ENCODE peak calls at places on chromosomes 4 and X, in nine cellular contexts. O is NCI-H1417; S is mesendoderm; M is CD4-positive, CD25-positive, alpha-beta regulatory T cell; E is foreskin keratinocyte; W is activated T-helper 2 cell treated with anti-CD3 and anti-CD28 coated beads, Interferon-gamma antibody, Interleukin-2, Interleukin-4, amounts not matched to agents 10 μg/mL and 5 μg/mL and 100 μg/mL, durations not matched to agents 14 hours and 24 hours and 36 hours; L is endothelial cell; I is activated CD4-positive, alpha-beta T cell treated with anti-CD3 and anti-CD28 coated beads for 1 hour; H is breast epithelium. V is an unnamed sample.

GRCh38 chr4:8090312-8090711 is 68.3 kb downstream of the ABLIM2 start:
- DNase-seq in O (no peak), S (peak), L (no peak), E (peak), W (peak), M (no peak), I (no peak), H (no peak), V (no peak)

GRCh38 chrX:127877358-127877757 is 174.8 kb downstream of the ACTRT1 start:
- DNase-seq in H (no peak), I (no peak), W (no peak), E (no peak), L (no peak), O (no peak), S (no peak), M (no peak), V (peak)

GRCh38 chrX:17553451-17553850 is 178.5 kb downstream of the NHS start:
- DNase-seq in M (no peak), S (peak), I (no peak), L (no peak), H (no peak), W (no peak), O (no peak), E (peak), V (no peak)

GRCh38 chrX:19964017-19964710 is 26.7 kb downstream of the BCLAF3 start:
- DNase-seq in M (peak), S (no peak), I (no peak), O (no peak), H (no peak), E (peak), L (no peak), W (peak), V (no peak)

GRCh38 chrX:108131471-108131870 is 39.9 kb downstream of the ATG4A start:
- DNase-seq in I (no peak), S (peak), L (no peak), E (peak), W (no peak), H (no peak), O (no peak), M (no peak), V (no peak)

GRCh38 chr4:125229596-125230058 is 85.1 kb upstream of the FAT4 start:
- DNase-seq in E (no peak), W (no peak), O (no peak), L (no peak), S (no peak), H (no peak), I (no peak), M (no peak), V (no peak)

GRCh38 chr4:37835806-37836205 is 9.3 kb downstream of the PGM2 start:
- DNase-seq in M (no peak), O (no peak), S (no peak), E (no peak), I (no peak), H (no peak), L (no peak), W (no peak), V (no peak)

GRCh38 chr4:114474401-114474800 is 124.2 kb upstream of the UGT8 start:
- DNase-seq in O (no peak), M (no peak), H (no peak), E (no peak), S (no peak), L (no peak), I (no peak), W (no peak), V (no peak)

GRCh38 chr4:158814636-158815035 is 45.8 kb downstream of the FNIP2 start:
- DNase-seq in I (no peak), O (no peak), M (no peak), H (no peak), E (no peak), W (no peak), L (no peak), S (no peak), V (no peak)

GRCh38 chr4:89000844-89001360 is 56.1 kb downstream of the FAM13A start:
- DNase-seq in S (no peak), O (peak), W (no peak), L (no peak), E (peak), I (no peak), H (no peak), M (no peak), V (peak)

GRCh38 chr4:26022346-26022891 is 108.4 kb downstream of the SMIM20 start:
- DNase-seq in S (no peak), E (peak), W (no peak), L (no peak), I (no peak), M (no peak), O (peak), H (no peak), V (peak)

GRCh38 chrX:144732588-144732987 is 514.7 kb upstream of the SPANXN1 start:
- DNase-seq in H (no peak), W (no peak), L (no peak), I (no peak), M (no peak), E (no peak), O (no peak), S (peak), V (no peak)

GRCh38 chr4:1211371-1211770 is 37.6 kb downstream of the CTBP1 start:
- DNase-seq in S (no peak), H (no peak), W (no peak), I (no peak), M (no peak), O (no peak), E (no peak), L (no peak), V (no peak)

GRCh38 chrX:68647156-68647957 is at the start of gene STARD8:
- DNase-seq in M (no peak), H (no peak), I (no peak), L (peak), O (peak), E (no peak), S (peak), W (no peak), V (no peak)

GRCh38 chrX:9988762-9989161 is 21.6 kb downstream of the CLDN34 start:
- DNase-seq in M (no peak), L (no peak), E (no peak), S (no peak), W (no peak), I (no peak), O (peak), H (no peak), V (no peak)

GRCh38 chr4:472881-473574 is 25.9 kb downstream of the ZNF721 start:
- DNase-seq in O (no peak), W (no peak), L (peak), I (no peak), H (no peak), E (no peak), S (peak), M (no peak), V (peak)

GRCh38 chr4:157075811-157076577 is at the start of gene GLRB:
- DNase-seq in L (peak), E (no peak), H (no peak), W (no peak), O (peak), S (peak), I (no peak), M (no peak), V (peak)

GRCh38 chrX:40105016-40105790 is 7.4 kb upstream of the BCOR start:
- DNase-seq in H (no peak), M (no peak), L (no peak), I (no peak), S (peak), O (peak), E (no peak), W (peak), V (no peak)

GRCh38 chr4:164943192-164943591 is 34.3 kb downstream of the TRIM61 start:
- DNase-seq in S (no peak), L (no peak), H (no peak), M (no peak), I (no peak), E (no peak), O (no peak), W (no peak), V (no peak)

GRCh38 chr4:124135409-124135813 is 577.1 kb downstream of the ANKRD50 start:
- DNase-seq in E (peak), M (no peak), O (no peak), H (no peak), L (no peak), S (no peak), W (no peak), I (no peak), V (no peak)

GRCh38 chr4:913280-913618 is 18.9 kb downstream of the GAK start:
- DNase-seq in M (no peak), O (no peak), H (no peak), S (no peak), I (no peak), L (no peak), E (no peak), W (no peak), V (no peak)

GRCh38 chr4:180356766-180357165 is 1886.4 kb upstream of the TENM3 start:
- DNase-seq in M (no peak), W (no peak), E (no peak), L (no peak), S (no peak), I (no peak), H (no peak), O (no peak), V (no peak)

V was measured in NCI-H1105 treated with DMSO at 0.1 percent for 48 hours.